ENCODE peak calls at places on chromosomes 13 and 19, in five cellular contexts. One of them, this sample, is unnamed.

GRCh38 chr13:30752201-30752797 is 17.0 kb downstream of the ALOX5AP start:
- DNase-seq in stromal cell of bone marrow: peak
- DNase-seq in GM04504: no peak
- DNase-seq in GM19239: no peak
- DNase-seq in nucleus accumbens: no peak
- DNase-seq in this sample: no peak

GRCh38 chr19:15315101-15315500 is 17.2 kb downstream of the BRD4 start:
- DNase-seq in stromal cell of bone marrow: no peak
- DNase-seq in GM04504: no peak
- DNase-seq in GM19239: no peak
- DNase-seq in nucleus accumbens: no peak
- DNase-seq in this sample: no peak

GRCh38 chr13:31846182-31846938 is 107.0 kb downstream of the RXFP2 start:
- DNase-seq in stromal cell of bone marrow: peak
- DNase-seq in GM04504: peak
- DNase-seq in GM19239: peak
- DNase-seq in nucleus accumbens: peak
- DNase-seq in this sample: peak

GRCh38 chr19:3670796-3671679 is 29.2 kb downstream of the PIP5K1C start:
- DNase-seq in stromal cell of bone marrow: peak
- DNase-seq in GM04504: peak
- DNase-seq in GM19239: peak
- DNase-seq in nucleus accumbens: no peak
- DNase-seq in this sample: no peak

GRCh38 chr13:111912453-111912866 is 154.5 kb upstream of the SOX1 start:
- DNase-seq in stromal cell of bone marrow: no peak
- DNase-seq in GM04504: no peak
- DNase-seq in GM19239: no peak
- DNase-seq in nucleus accumbens: no peak
- DNase-seq in this sample: no peak

GRCh38 chr19:53772943-53773342 is 51.2 kb downstream of the NLRP12 start:
- DNase-seq in stromal cell of bone marrow: peak
- DNase-seq in GM04504: peak
- DNase-seq in GM19239: no peak
- DNase-seq in nucleus accumbens: no peak
- DNase-seq in this sample: no peak

GRCh38 chr19:799076-799881 is 2.0 kb downstream of the PTBP1 start:
- DNase-seq in stromal cell of bone marrow: no peak
- DNase-seq in GM04504: no peak
- DNase-seq in GM19239: no peak
- DNase-seq in nucleus accumbens: no peak
- DNase-seq in this sample: no peak

GRCh38 chr13:106403280-106403679 is 132.2 kb downstream of the EFNB2 start:
- DNase-seq in stromal cell of bone marrow: no peak
- DNase-seq in GM04504: no peak
- DNase-seq in GM19239: no peak
- DNase-seq in nucleus accumbens: no peak
- DNase-seq in this sample: no peak

GRCh38 chr13:94854688-94855087 is 142.3 kb upstream of the SOX21 start:
- DNase-seq in stromal cell of bone marrow: no peak
- DNase-seq in GM04504: no peak
- DNase-seq in GM19239: no peak
- DNase-seq in nucleus accumbens: no peak
- DNase-seq in this sample: no peak

GRCh38 chr13:44191504-44192171 is 182.0 kb upstream of the SERP2 start:
- DNase-seq in stromal cell of bone marrow: peak
- DNase-seq in GM04504: peak
- DNase-seq in GM19239: peak
- DNase-seq in nucleus accumbens: no peak
- DNase-seq in this sample: peak

GRCh38 chr19:3656073-3656746 is 29.6 kb upstream of the CACTIN start:
- DNase-seq in stromal cell of bone marrow: no peak
- DNase-seq in GM04504: peak
- DNase-seq in GM19239: no peak
- DNase-seq in nucleus accumbens: no peak
- DNase-seq in this sample: no peak

GRCh38 chr13:79405501-79405830 is 589 bp downstream of the RBM26 start:
- DNase-seq in stromal cell of bone marrow: no peak
- DNase-seq in GM04504: no peak
- DNase-seq in GM19239: no peak
- DNase-seq in nucleus accumbens: peak
- DNase-seq in this sample: no peak

GRCh38 chr13:27347373-27347772 is 76.7 kb downstream of the RASL11A start:
- DNase-seq in stromal cell of bone marrow: no peak
- DNase-seq in GM04504: no peak
- DNase-seq in GM19239: no peak
- DNase-seq in nucleus accumbens: no peak
- DNase-seq in this sample: no peak

GRCh38 chr19:53912653-53913052 is 3.6 kb downstream of the CACNG7 start:
- DNase-seq in stromal cell of bone marrow: no peak
- DNase-seq in GM04504: no peak
- DNase-seq in GM19239: no peak
- DNase-seq in nucleus accumbens: no peak
- DNase-seq in this sample: no peak

GRCh38 chr13:36133950-36134349 is 2.8 kb upstream of the DCLK1 start:
- DNase-seq in stromal cell of bone marrow: no peak
- DNase-seq in GM04504: no peak
- DNase-seq in GM19239: no peak
- DNase-seq in nucleus accumbens: no peak
- DNase-seq in this sample: no peak

GRCh38 chr19:36775768-36776167 is 3.2 kb upstream of the ZNF850 start:
- DNase-seq in stromal cell of bone marrow: no peak
- DNase-seq in GM04504: no peak
- DNase-seq in GM19239: no peak
- DNase-seq in nucleus accumbens: no peak
- DNase-seq in this sample: no peak

GRCh38 chr13:102686024-102686423 is 8.8 kb downstream of the METTL21C start:
- DNase-seq in stromal cell of bone marrow: no peak
- DNase-seq in GM04504: no peak
- DNase-seq in GM19239: no peak
- DNase-seq in nucleus accumbens: no peak
- DNase-seq in this sample: no peak

GRCh38 chr13:87172166-87172825 is 498.9 kb upstream of the SLITRK5 start:
- DNase-seq in stromal cell of bone marrow: no peak
- DNase-seq in GM04504: no peak
- DNase-seq in GM19239: no peak
- DNase-seq in nucleus accumbens: no peak
- DNase-seq in this sample: no peak